ENCODE peak calls at places on chromosomes 5 and 9, in five cellular contexts. One of them, this sample, is unnamed.

GRCh38 chr9:116288658-116289057 is 135.1 kb downstream of the PAPPA start:
- DNase-seq in uterus: no peak
- DNase-seq in right lobe of liver: no peak
- DNase-seq in heart left ventricle: no peak
- DNase-seq in lower leg skin: no peak
- DNase-seq in this sample: no peak

GRCh38 chr5:148776780-148777179 is 49.6 kb upstream of the ADRB2 start:
- DNase-seq in uterus: no peak
- DNase-seq in right lobe of liver: no peak
- DNase-seq in heart left ventricle: no peak
- DNase-seq in lower leg skin: no peak
- DNase-seq in this sample: no peak

GRCh38 chr5:104146652-104147051 is 584.1 kb upstream of the NUDT12 start:
- DNase-seq in uterus: no peak
- DNase-seq in heart left ventricle: no peak
- DNase-seq in right lobe of liver: no peak
- DNase-seq in lower leg skin: no peak
- DNase-seq in this sample: no peak

GRCh38 chr5:8517461-8517860 is 648.5 kb downstream of the MTRR start:
- DNase-seq in heart left ventricle: no peak
- DNase-seq in uterus: no peak
- DNase-seq in lower leg skin: no peak
- DNase-seq in right lobe of liver: no peak
- DNase-seq in this sample: no peak

GRCh38 chr9:133108794-133109641 is 12.0 kb downstream of the RALGDS start:
- DNase-seq in right lobe of liver: peak
- DNase-seq in lower leg skin: peak
- DNase-seq in heart left ventricle: peak
- DNase-seq in uterus: no peak
- DNase-seq in this sample: no peak

GRCh38 chr5:73388371-73388684 is 60.2 kb downstream of the FOXD1 start:
- DNase-seq in right lobe of liver: no peak
- DNase-seq in heart left ventricle: no peak
- DNase-seq in lower leg skin: no peak
- DNase-seq in uterus: no peak
- DNase-seq in this sample: no peak

GRCh38 chr9:122816163-122816867 is 12.1 kb downstream of the PDCL start:
- DNase-seq in right lobe of liver: no peak
- DNase-seq in lower leg skin: peak
- DNase-seq in uterus: peak
- DNase-seq in heart left ventricle: no peak
- DNase-seq in this sample: no peak

GRCh38 chr5:56816546-56817081 is 1.3 kb downstream of the MAP3K1 start:
- DNase-seq in right lobe of liver: peak
- DNase-seq in lower leg skin: peak
- DNase-seq in heart left ventricle: peak
- DNase-seq in uterus: peak
- DNase-seq in this sample: peak

GRCh38 chr9:35104586-35104985 is 1.7 kb upstream of the STOML2 start:
- DNase-seq in right lobe of liver: no peak
- DNase-seq in heart left ventricle: no peak
- DNase-seq in uterus: no peak
- DNase-seq in lower leg skin: no peak
- DNase-seq in this sample: no peak

GRCh38 chr9:16461231-16461840 is 409.1 kb downstream of the BNC2 start:
- DNase-seq in lower leg skin: no peak
- DNase-seq in heart left ventricle: no peak
- DNase-seq in right lobe of liver: no peak
- DNase-seq in uterus: no peak
- DNase-seq in this sample: no peak

GRCh38 chr5:143148461-143149170 is 254.9 kb downstream of the NR3C1 start:
- DNase-seq in lower leg skin: no peak
- DNase-seq in heart left ventricle: no peak
- DNase-seq in uterus: no peak
- DNase-seq in right lobe of liver: no peak
- DNase-seq in this sample: no peak

GRCh38 chr5:140801494-140801841 is 611 bp downstream of the PCDHA3 start:
- DNase-seq in lower leg skin: no peak
- DNase-seq in uterus: no peak
- DNase-seq in heart left ventricle: no peak
- DNase-seq in right lobe of liver: no peak
- DNase-seq in this sample: no peak

GRCh38 chr5:38466444-38467189 is 89.8 kb downstream of the LIFR start:
- DNase-seq in heart left ventricle: peak
- DNase-seq in uterus: peak
- DNase-seq in right lobe of liver: no peak
- DNase-seq in lower leg skin: peak
- DNase-seq in this sample: no peak

GRCh38 chr5:164475339-164475977 is 970.0 kb downstream of the MAT2B start:
- DNase-seq in lower leg skin: no peak
- DNase-seq in heart left ventricle: no peak
- DNase-seq in uterus: no peak
- DNase-seq in right lobe of liver: no peak
- DNase-seq in this sample: no peak

GRCh38 chr9:107491081-107492053 is 1.8 kb upstream of the KLF4 start:
- DNase-seq in heart left ventricle: no peak
- DNase-seq in right lobe of liver: peak
- DNase-seq in uterus: peak
- DNase-seq in lower leg skin: peak
- DNase-seq in this sample: no peak
- TF ChIP-seq POLR2A in heart left ventricle: no peak
- TF ChIP-seq POLR2A in right lobe of liver: no peak
- TF ChIP-seq POLR2A in uterus: no peak
- TF ChIP-seq POLR2A in lower leg skin: no peak
- TF ChIP-seq POLR2A in this sample: no peak

DNA sequence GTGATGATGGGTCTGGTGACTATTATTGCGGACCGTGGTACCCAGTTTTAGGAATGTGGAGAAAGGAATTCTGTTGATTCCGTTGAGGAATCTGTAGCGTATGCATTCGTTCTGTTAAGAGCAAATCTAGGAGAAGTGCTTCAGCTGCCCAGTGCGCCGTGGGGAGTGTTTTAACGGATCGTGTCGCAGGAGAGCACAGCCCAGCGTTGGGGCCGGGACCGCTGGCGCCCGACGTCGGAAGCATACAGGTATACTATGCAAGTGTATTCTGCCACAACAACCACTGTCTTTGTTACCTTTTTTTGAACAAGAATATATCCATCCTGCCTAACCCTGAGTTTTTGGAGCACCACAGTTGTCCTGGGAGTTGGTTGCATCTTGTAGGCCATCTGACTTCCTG is 42.7 kb downstream of the TENT4A start:
- DNase-seq in lower leg skin: no peak
- DNase-seq in uterus: no peak
- DNase-seq in right lobe of liver: no peak
- DNase-seq in heart left ventricle: no peak
- DNase-seq in this sample: no peak
- TF ChIP-seq POLR2A in lower leg skin: no peak
- TF ChIP-seq POLR2A in uterus: no peak
- TF ChIP-seq POLR2A in right lobe of liver: no peak
- TF ChIP-seq POLR2A in heart left ventricle: no peak
- TF ChIP-seq POLR2A in this sample: no peak

DNA sequence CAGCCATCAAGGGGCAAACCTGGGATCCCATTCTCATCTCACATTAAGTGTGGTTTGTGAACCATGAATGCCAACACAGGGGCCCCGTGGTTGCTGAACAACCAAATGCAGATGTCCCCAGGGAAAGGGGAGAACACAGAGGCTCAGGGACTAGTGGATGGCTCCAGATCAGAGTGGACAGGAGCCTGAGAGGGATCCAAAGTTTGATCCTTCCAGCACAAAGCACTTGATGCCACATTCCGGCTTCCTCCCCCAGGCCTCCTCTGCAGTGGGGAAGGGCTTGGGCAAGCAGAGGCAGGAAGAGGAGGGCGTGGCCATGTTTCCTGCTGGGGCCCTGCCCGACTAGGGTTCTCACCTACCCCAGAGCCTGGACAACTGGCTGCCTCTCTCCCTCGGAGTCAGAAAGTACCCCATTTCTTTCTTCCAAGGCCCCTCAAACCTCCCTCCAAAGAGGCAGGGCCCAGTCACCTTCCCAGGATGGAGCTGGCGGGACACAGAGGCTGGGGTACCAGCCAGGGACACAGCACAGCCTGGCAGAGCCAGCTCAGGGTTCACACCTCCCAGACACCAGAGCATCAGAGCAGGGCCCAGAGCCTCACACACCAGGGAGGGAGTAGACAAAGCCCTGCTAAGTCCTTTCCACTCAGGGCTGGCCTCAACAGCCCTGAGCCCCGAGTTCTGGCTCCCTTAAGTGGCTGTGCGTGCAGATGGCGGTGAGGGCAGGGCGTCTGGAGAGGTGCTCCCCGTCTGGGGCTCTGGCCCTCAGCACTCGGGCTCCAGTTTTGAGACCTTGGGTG is 4.3 kb upstream of the RNF44 start:
- DNase-seq in lower leg skin: peak
- DNase-seq in heart left ventricle: no peak
- DNase-seq in uterus: peak
- DNase-seq in right lobe of liver: peak
- DNase-seq in this sample: no peak
- TF ChIP-seq POLR2A in lower leg skin: no peak
- TF ChIP-seq POLR2A in heart left ventricle: no peak
- TF ChIP-seq POLR2A in uterus: no peak
- TF ChIP-seq POLR2A in right lobe of liver: no peak
- TF ChIP-seq POLR2A in this sample: no peak

DNA sequence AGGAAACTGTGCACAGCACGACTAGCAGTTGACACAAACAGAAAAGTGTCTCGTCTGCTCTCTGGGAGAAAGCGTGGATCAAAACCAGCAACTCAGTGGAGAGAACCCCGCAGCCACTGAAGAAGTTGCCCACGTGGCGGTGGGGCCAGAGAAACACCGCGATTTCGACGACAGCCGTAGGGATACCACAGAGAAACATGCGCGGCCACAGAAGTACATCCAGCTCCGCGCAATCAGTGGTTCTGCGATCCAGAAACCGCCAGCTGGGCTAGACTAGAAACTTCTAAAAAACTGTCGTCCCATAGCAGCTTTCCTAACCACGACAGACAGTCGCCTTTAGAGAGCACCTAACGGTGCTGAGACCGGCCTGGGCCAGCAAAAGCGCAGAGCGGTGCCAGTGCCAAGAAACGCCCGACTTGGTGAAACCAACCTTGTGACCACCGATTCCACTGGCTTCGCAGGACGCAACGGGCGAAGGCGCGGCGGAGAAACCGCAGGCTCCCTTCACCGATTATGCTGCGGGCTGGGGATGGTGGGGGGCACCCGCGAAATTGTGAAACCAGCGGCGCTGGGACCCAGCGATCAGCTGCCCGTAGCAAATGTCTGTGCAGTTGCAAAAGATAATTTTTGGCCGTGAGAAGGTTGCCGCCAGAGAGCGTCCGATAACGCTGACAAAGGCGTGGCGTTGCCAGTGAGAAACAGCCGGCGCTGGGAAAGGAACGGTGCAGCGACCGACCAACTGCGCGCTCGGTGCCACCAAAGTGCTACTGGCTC is 2.7 kb upstream of the ANXA2R start:
- DNase-seq in lower leg skin: peak
- DNase-seq in heart left ventricle: peak
- DNase-seq in right lobe of liver: peak
- DNase-seq in uterus: peak
- DNase-seq in this sample: no peak
- TF ChIP-seq POLR2A in lower leg skin: no peak
- TF ChIP-seq POLR2A in heart left ventricle: no peak
- TF ChIP-seq POLR2A in right lobe of liver: no peak
- TF ChIP-seq POLR2A in uterus: no peak
- TF ChIP-seq POLR2A in this sample: no peak

GRCh38 chr9:136364369-136364748 is 815 bp upstream of the DNLZ start:
- DNase-seq in lower leg skin: no peak
- DNase-seq in heart left ventricle: no peak
- DNase-seq in uterus: no peak
- DNase-seq in right lobe of liver: no peak
- DNase-seq in this sample: no peak

GRCh38 chr9:136362450-136362784 is 1.1 kb downstream of the DNLZ start:
- DNase-seq in uterus: no peak
- DNase-seq in lower leg skin: no peak
- DNase-seq in right lobe of liver: no peak
- DNase-seq in heart left ventricle: no peak
- DNase-seq in this sample: no peak

GRCh38 chr9:136364942-136365774 is 1.6 kb upstream of the DNLZ start:
- DNase-seq in lower leg skin: no peak
- DNase-seq in right lobe of liver: no peak
- DNase-seq in heart left ventricle: no peak
- DNase-seq in uterus: no peak
- DNase-seq in this sample: no peak

GRCh38 chr9:136363106-136363605 is 388 bp downstream of the DNLZ start:
- DNase-seq in lower leg skin: peak
- DNase-seq in heart left ventricle: peak
- DNase-seq in right lobe of liver: peak
- DNase-seq in uterus: peak
- DNase-seq in this sample: peak

GRCh38 chr9:136363606-136364368 is at the start of gene DNLZ:
- DNase-seq in lower leg skin: peak
- DNase-seq in heart left ventricle: peak
- DNase-seq in right lobe of liver: peak
- DNase-seq in uterus: peak
- DNase-seq in this sample: peak
- TF ChIP-seq POLR2A in lower leg skin: no peak
- TF ChIP-seq POLR2A in heart left ventricle: peak
- TF ChIP-seq POLR2A in right lobe of liver: peak
- TF ChIP-seq POLR2A in uterus: no peak
- TF ChIP-seq POLR2A in this sample: peak

GRCh38 chr5:167812871-167813270 is 478.6 kb upstream of the WWC1 start:
- DNase-seq in right lobe of liver: no peak
- DNase-seq in lower leg skin: no peak
- DNase-seq in heart left ventricle: no peak
- DNase-seq in uterus: no peak
- DNase-seq in this sample: no peak
- TF ChIP-seq POLR2A in right lobe of liver: no peak
- TF ChIP-seq POLR2A in lower leg skin: no peak
- TF ChIP-seq POLR2A in heart left ventricle: no peak
- TF ChIP-seq POLR2A in uterus: no peak
- TF ChIP-seq POLR2A in this sample: no peak

GRCh38 chr5:36875789-36876388 is 680 bp upstream of the NIPBL start:
- DNase-seq in right lobe of liver: peak
- DNase-seq in heart left ventricle: peak
- DNase-seq in uterus: peak
- DNase-seq in lower leg skin: peak
- DNase-seq in this sample: peak
- TF ChIP-seq POLR2A in right lobe of liver: no peak
- TF ChIP-seq POLR2A in heart left ventricle: no peak
- TF ChIP-seq POLR2A in uterus: no peak
- TF ChIP-seq POLR2A in lower leg skin: no peak
- TF ChIP-seq POLR2A in this sample: no peak

GRCh38 chr5:132866342-132867045 is at the start of the genes GDF9 and UQCRQ:
- DNase-seq in right lobe of liver: peak
- DNase-seq in uterus: peak
- DNase-seq in heart left ventricle: peak
- DNase-seq in lower leg skin: peak
- DNase-seq in this sample: peak
- TF ChIP-seq POLR2A in right lobe of liver: peak
- TF ChIP-seq POLR2A in uterus: peak
- TF ChIP-seq POLR2A in heart left ventricle: peak
- TF ChIP-seq POLR2A in lower leg skin: peak
- TF ChIP-seq POLR2A in this sample: peak

GRCh38 chr9:79571309-79572031 is at the start of gene TLE4:
- DNase-seq in uterus: peak
- DNase-seq in heart left ventricle: peak
- DNase-seq in right lobe of liver: peak
- DNase-seq in lower leg skin: peak
- DNase-seq in this sample: peak
- TF ChIP-seq POLR2A in uterus: peak
- TF ChIP-seq POLR2A in heart left ventricle: peak
- TF ChIP-seq POLR2A in right lobe of liver: peak
- TF ChIP-seq POLR2A in lower leg skin: peak
- TF ChIP-seq POLR2A in this sample: peak

GRCh38 chr9:136419092-136419420 is 8.6 kb downstream of the PMPCA start:
- DNase-seq in right lobe of liver: no peak
- DNase-seq in uterus: no peak
- DNase-seq in lower leg skin: no peak
- DNase-seq in heart left ventricle: no peak
- DNase-seq in this sample: no peak
- TF ChIP-seq POLR2A in right lobe of liver: no peak
- TF ChIP-seq POLR2A in uterus: no peak
- TF ChIP-seq POLR2A in lower leg skin: no peak
- TF ChIP-seq POLR2A in heart left ventricle: no peak
- TF ChIP-seq POLR2A in this sample: no peak